ENCODE peak calls at places on chromosome 1, in five cellular contexts. E is GM23248, U is HCT116, W is PC-3, J is neural progenitor cell. I is an unnamed sample.

GRCh38 chr1:2523891-2524609 is 2.3 kb downstream of the PANK4 start:
- DNase-seq in W (no peak), J (no peak), U (no peak), E (no peak), I (no peak)

GRCh38 chr1:12275370-12275769 is 45.5 kb downstream of the VPS13D start:
- DNase-seq in W (peak), E (peak), U (no peak), J (peak), I (no peak)

GRCh38 chr1:100526894-100527293 is 11.0 kb upstream of the GPR88 start:
- DNase-seq in E (no peak), W (no peak), J (no peak), U (no peak), I (no peak)

GRCh38 chr1:182229907-182230522 is 161.6 kb downstream of the GLUL start:
- DNase-seq in W (no peak), E (peak), U (no peak), J (peak), I (no peak)

GRCh38 chr1:32339363-32339978 is 3.4 kb upstream of the MARCKSL1 start:
- DNase-seq in U (no peak), W (peak), J (no peak), E (peak), I (no peak)

GRCh38 chr1:116179886-116180474 is 68.8 kb downstream of the MAB21L3 start:
- DNase-seq in J (no peak), W (no peak), U (no peak), E (no peak), I (no peak)

GRCh38 chr1:109877320-109877771 is 33.3 kb upstream of the CSF1 start:
- DNase-seq in U (no peak), J (peak), W (no peak), E (peak), I (no peak)

GRCh38 chr1:184210048-184210447 is 158.5 kb downstream of the TSEN15 start:
- DNase-seq in U (no peak), E (peak), J (no peak), W (no peak), I (no peak)

GRCh38 chr1:169003864-169004516 is 102.5 kb upstream of the ATP1B1 start:
- DNase-seq in J (no peak), E (peak), U (no peak), W (peak), I (no peak)

GRCh38 chr1:8409107-8409506 is 91.2 kb downstream of the SLC45A1 start:
- DNase-seq in U (no peak), W (peak), E (peak), J (peak), I (no peak)

GRCh38 chr1:24294757-24295371 is 24.3 kb upstream of the GRHL3 start:
- DNase-seq in U (no peak), J (peak), W (peak), E (peak), I (no peak)

GRCh38 chr1:76268341-76268740 is 193.8 kb downstream of the ST6GALNAC3 start:
- DNase-seq in W (no peak), J (peak), U (no peak), E (no peak), I (no peak)

GRCh38 chr1:23648576-23648975 is 43.0 kb upstream of the RPL11 start:
- DNase-seq in E (no peak), U (no peak), J (no peak), W (no peak), I (no peak)

GRCh38 chr1:190551638-190552037 is 74.0 kb upstream of the BRINP3 start:
- DNase-seq in U (no peak), J (no peak), W (no peak), E (no peak), I (no peak)

GRCh38 chr1:157252473-157252872 is 114.3 kb upstream of the ETV3 start:
- DNase-seq in E (peak), W (no peak), J (no peak), U (no peak), I (no peak)

GRCh38 chr1:205259998-205260397 is 32.3 kb downstream of the TMCC2 start:
- DNase-seq in U (no peak), J (no peak), E (no peak), W (no peak), I (no peak)

GRCh38 chr1:235758931-235759330 is 107.8 kb downstream of the LYST start:
- DNase-seq in E (no peak), J (no peak), U (no peak), W (no peak), I (no peak)

GRCh38 chr1:109104364-109105151 is 9.4 kb upstream of the ELAPOR1 start:
- DNase-seq in U (no peak), J (no peak), W (no peak), E (peak), I (no peak)

GRCh38 chr1:87951852-87952251 is 623.2 kb downstream of the LMO4 start:
- DNase-seq in W (no peak), U (no peak), J (no peak), E (peak), I (no peak)

GRCh38 chr1:32014199-32014936 is 700 bp downstream of the KHDRBS1 start:
- DNase-seq in E (peak), U (no peak), J (peak), W (peak), I (peak)

DNA sequence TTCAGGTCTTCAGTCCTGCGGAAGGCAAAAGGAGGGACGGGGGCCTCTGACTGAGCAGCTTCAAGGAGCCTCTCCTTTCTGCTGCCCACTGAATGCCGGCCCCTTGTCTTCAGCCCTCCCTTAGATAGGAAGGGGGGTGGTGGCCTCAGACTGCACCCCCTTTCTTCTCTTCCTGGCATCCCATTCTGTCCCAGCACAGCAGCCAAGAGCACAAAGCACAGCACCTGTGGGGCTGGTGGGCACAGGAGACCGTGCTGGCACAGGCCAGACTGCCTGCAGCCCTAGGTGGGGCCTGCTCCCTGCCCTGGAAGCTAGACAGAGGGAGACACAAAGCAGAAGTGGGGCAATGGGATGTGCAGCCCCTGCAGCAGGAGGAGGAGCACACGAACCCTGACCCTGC is 1.7 kb upstream of the PAQR6 start:
- DNase-seq in U (no peak), J (no peak), E (no peak), W (no peak), I (no peak)
- H3K9ac ChIP-seq in U (no peak), J (no peak), E (no peak), W (no peak), I (no peak)

DNA sequence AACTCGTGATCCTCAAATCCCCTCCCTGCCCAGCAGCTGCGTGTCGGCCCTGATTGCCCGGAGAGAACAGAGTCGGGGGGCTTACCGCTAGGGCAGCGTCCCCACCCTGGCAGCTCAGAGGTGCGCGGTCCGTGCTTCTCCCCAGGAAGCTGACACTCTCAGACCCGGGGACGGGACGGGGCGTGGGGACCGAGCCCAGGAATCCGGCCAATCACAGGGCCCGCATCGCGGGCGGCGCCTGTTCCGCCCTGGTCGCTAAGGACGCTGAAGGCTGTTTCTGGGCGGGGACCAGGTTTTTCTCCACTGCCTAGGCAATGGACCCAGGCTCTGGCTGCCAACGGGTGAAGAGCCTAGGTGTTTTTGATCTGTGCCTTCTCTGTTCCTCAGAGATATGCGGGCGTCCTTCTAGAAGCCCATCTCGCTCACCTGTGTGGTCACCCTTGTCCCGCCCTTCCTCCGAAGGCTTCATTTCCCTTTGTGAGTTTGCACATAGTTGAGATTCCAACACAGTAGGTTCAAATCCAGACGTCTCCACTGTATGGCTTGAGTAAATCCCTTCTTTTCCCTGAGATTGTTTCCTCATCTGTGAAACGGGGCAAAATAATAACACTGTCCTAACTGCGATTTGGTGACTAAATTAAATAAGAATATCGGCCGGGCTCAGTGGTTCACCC is at the start of gene C1orf87:
- DNase-seq in W (no peak), J (peak), U (no peak), E (no peak), I (no peak)
- TF ChIP-seq EZH2 in W (no peak), J (no peak), U (no peak), E (no peak), I (no peak)

GRCh38 chr1:54107131-54107530 is 45.7 kb downstream of the CDCP2 start:
- DNase-seq in E (peak), U (no peak), W (peak), J (peak), I (no peak)
- TF ChIP-seq EZH2phosphoT487 in E (no peak), U (no peak), W (no peak), J (no peak), I (no peak)

DNA sequence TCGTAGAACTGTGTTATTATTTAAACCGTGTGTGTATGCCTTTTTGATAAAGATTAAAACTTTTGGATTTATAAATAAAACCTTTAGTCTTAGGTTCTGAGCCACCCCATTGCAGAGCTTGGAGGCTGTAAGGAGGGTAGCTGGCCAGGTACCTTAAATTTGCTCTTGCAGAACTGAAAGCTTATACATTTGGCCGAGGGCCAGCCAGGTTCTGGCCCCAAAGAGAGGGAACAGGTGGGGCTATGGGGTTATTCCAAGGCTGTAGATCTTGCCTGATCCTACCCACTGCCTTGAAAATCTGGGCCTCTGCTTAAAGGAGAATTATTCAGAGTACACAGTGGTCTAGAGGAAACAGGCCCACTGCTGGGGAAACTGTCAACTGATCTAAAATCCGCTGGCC is 59.6 kb downstream of the CAMK2N1 start:
- DNase-seq in U (no peak), W (no peak), E (no peak), J (no peak), I (no peak)
- H3K9ac ChIP-seq in U (no peak), W (no peak), E (no peak), J (no peak), I (no peak)

GRCh38 chr1:167614851-167615250 is 15.2 kb upstream of the RCSD1 start:
- DNase-seq in U (no peak), E (no peak), J (no peak), W (no peak), I (no peak)

GRCh38 chr1:167616521-167616920 is 13.5 kb upstream of the RCSD1 start:
- DNase-seq in E (no peak), J (no peak), U (no peak), W (no peak), I (no peak)

GRCh38 chr1:167612986-167613385 is 17.0 kb upstream of the RCSD1 start:
- DNase-seq in U (no peak), W (no peak), E (no peak), J (no peak), I (no peak)

GRCh38 chr1:167612583-167612982 is 17.4 kb upstream of the RCSD1 start:
- DNase-seq in U (no peak), J (no peak), W (no peak), E (no peak), I (no peak)

DNA sequence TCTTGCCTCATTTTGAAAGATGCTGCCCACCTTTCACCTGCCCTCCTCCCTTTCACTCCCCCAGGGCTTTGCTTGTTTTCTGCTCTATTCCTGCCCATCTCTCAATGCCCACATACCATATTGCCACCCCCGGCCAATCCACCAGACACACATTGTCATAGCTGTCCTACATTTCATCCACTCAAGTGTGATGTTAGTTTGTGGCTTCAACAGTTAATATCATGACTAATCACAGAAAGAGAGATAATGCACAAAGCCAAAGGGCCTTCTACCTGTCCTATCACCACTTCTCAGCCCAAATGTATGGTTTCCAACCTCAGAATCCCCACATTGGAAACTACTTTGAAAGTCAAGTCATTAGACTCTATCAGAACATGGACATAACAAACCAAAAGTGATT is 18.0 kb upstream of the RCSD1 start:
- DNase-seq in E (no peak), W (no peak), J (no peak), U (no peak), I (no peak)
- TF ChIP-seq EZH2 in E (no peak), W (no peak), J (no peak), U (no peak), I (no peak)

DNA sequence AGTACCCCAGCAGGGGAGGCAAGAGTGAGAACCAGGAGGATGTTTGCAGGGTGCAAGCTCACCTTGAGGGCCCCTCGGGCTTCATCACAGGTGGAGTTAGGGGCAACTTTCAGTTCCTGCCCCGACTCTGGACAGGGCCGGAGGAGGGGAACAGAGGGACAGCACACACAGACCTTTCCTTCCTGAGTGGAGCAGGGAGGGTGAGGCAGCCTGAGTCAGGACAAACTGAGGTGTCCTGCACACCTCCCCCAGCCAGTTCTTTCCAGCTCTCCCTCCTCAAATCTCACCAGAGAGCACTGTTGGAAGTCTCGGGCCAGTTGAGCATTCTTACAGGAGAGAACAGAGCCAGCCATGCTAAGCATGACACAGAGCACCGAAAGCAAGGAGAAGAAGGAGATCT is 1.5 kb downstream of the ENTREP3 start:
- DNase-seq in W (peak), E (peak), U (no peak), J (no peak), I (no peak)
- TF ChIP-seq EZH2phosphoT487 in W (no peak), E (no peak), U (no peak), J (no peak), I (no peak)

DNA sequence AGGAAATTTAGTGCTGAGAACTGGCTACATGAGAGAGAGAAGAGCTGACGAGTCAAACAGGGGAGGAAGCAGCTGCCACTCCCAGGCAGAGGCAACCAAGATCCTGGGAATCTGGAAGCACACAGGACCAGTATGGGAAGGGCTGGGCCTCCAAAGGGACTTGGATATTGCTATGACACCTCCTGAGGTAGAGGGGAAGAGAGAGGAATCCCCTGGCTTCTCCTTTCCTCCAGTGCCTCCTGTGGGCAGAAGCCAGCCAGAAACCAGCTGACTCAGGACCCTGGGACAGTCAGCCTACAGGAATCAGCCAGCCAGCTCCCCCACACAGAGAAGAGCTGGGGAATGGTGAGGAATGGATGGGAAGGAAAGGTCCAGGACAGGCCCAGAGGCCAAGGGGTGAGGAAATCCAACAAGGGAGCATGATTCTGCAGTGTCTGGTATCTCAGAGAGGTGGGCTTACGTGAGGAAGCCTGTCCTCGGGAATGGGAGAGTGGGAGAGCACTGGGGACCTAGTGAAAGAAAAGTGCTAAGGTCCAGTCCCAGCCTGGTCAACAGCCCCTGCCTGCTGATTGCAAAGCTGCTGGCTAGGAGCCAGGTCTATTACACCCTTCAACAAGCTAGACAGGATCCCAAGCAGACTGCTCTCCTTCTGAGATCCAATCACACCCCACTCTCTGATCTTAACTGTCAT is 43.5 kb downstream of the NAV1 start:
- DNase-seq in W (no peak), U (no peak), J (no peak), E (peak), I (no peak)
- H3K9ac ChIP-seq in W (no peak), U (no peak), J (no peak), E (peak), I (no peak)

I was measured in MM.1S.